ENCODE peak calls at places on chromosome 3, in eight cellular contexts. I is kidney; H is A549; L is MCF 10A; D is left ventricle myocardium inferior; X is activated naive CD4-positive, alpha-beta T cell; J is T follicular helper cell; S is smooth muscle cell of the brain vasculature. E is an unnamed sample.

GRCh38 chr3:38493019-38493418 is 3.1 kb upstream of the EXOG start:
- DNase-seq in H (no peak), J (no peak), I (no peak), S (no peak), L (no peak), X (no peak), D (no peak), E (no peak)

GRCh38 chr3:111735271-111735758 is 123.8 kb upstream of the PHLDB2 start:
- DNase-seq in I (no peak), H (peak; percentile 89), D (no peak), L (peak; percentile 55), S (no peak), X (no peak), J (no peak), E (no peak)

GRCh38 chr3:190053919-190054672 is 66.6 kb downstream of the P3H2 start:
- DNase-seq in X (no peak), S (no peak), D (peak; percentile 17), L (peak; percentile 42), J (no peak), H (peak; percentile 82), I (no peak), E (no peak)

GRCh38 chr3:100297784-100298183 is 36.8 kb upstream of the NIT2 start:
- DNase-seq in J (no peak), I (no peak), H (no peak), X (no peak), L (no peak), D (no peak), S (no peak), E (no peak)

GRCh38 chr3:39193391-39193790 is 996 bp upstream of the XIRP1 start:
- DNase-seq in J (no peak), D (no peak), I (no peak), S (no peak), X (no peak), H (no peak), L (no peak), E (no peak)

GRCh38 chr3:49718419-49719213 is 868 bp downstream of the AMIGO3 start:
- DNase-seq in J (no peak), X (no peak), D (no peak), L (no peak), H (no peak), S (no peak), I (peak; percentile 83), E (no peak)

GRCh38 chr3:64355473-64355872 is 130.2 kb upstream of the PRICKLE2 start:
- DNase-seq in I (peak; percentile 76), L (no peak), X (no peak), J (no peak), D (no peak), H (peak; percentile 35), S (no peak), E (no peak)

GRCh38 chr3:46716461-46717441 is 918 bp downstream of the PRSS50 start:
- DNase-seq in I (no peak), L (no peak), S (no peak), X (no peak), D (no peak), H (no peak), J (no peak), E (no peak)

GRCh38 chr3:49602049-49602554 is 47.8 kb downstream of the BSN start:
- DNase-seq in J (no peak), X (no peak), D (no peak), L (peak; percentile 30), S (no peak), I (no peak), H (no peak), E (no peak)

GRCh38 chr3:71581451-71581980 is 2.0 kb downstream of the FOXP1 start:
- DNase-seq in D (peak; percentile 41), L (no peak), J (peak; percentile 10), I (peak; percentile 80), H (peak; percentile 23), X (peak; percentile 5), S (no peak), E (no peak)

GRCh38 chr3:16873872-16874271 is 10.9 kb upstream of the PLCL2 start:
- DNase-seq in J (no peak), L (no peak), D (no peak), I (peak; percentile 15), H (no peak), S (no peak), X (no peak), E (no peak)

GRCh38 chr3:42661593-42662022 is 8.1 kb downstream of the ZBTB47 start:
- DNase-seq in X (no peak), I (no peak), H (no peak), D (no peak), L (no peak), S (no peak), J (no peak), E (no peak)

GRCh38 chr3:48057521-48057920 is 41.3 kb upstream of the MAP4 start:
- DNase-seq in X (no peak), H (no peak), D (no peak), J (no peak), I (no peak), S (no peak), L (no peak), E (no peak)

GRCh38 chr3:193996641-193997089 is 139.3 kb upstream of the HES1 start:
- DNase-seq in X (no peak), H (no peak), I (no peak), L (no peak), S (no peak), D (no peak), J (no peak), E (no peak)

GRCh38 chr3:197508511-197508910 is 47.3 kb downstream of the BDH1 start:
- DNase-seq in I (no peak), D (no peak), L (no peak), H (no peak), X (no peak), J (no peak), S (no peak), E (no peak)